ENCODE peak calls at places on chromosomes 11 and 22, in four cellular contexts. X, I, S and Y are unnamed samples.

GRCh38 chr22:43889366-43890253 is 2.2 kb downstream of the PNPLA5 start:
- DNase-seq in X (no peak), I (no peak), S (no peak), Y (no peak)

GRCh38 chr11:61918251-61919112 is 1.1 kb upstream of the RAB3IL1 start:
- DNase-seq in X (no peak), I (no peak), S (no peak), Y (no peak)

GRCh38 chr22:39773976-39774539 is 119.5 kb downstream of the ENTHD1 start:
- DNase-seq in X (peak; percentile 74), I (peak; percentile 21), S (peak; percentile 13), Y (no peak)

GRCh38 chr11:17386331-17387084 is 2.0 kb downstream of the KCNJ11 start:
- DNase-seq in X (peak; percentile 69), I (no peak), S (peak; percentile 63), Y (no peak)

GRCh38 chr11:67698247-67698646 is 23.8 kb upstream of the ALDH3B2 start:
- DNase-seq in X (peak; percentile 60), I (no peak), S (no peak), Y (no peak)

GRCh38 chr11:86755196-86755595 is 45.1 kb upstream of the PRSS23 start:
- DNase-seq in X (no peak), I (no peak), S (no peak), Y (no peak)

GRCh38 chr11:109309153-109309552 is 112.8 kb upstream of the C11orf87 start:
- DNase-seq in X (no peak), I (no peak), S (no peak), Y (no peak)

GRCh38 chr11:122140535-122140934 is 24.5 kb upstream of the BLID start:
- DNase-seq in X (no peak), I (no peak), S (no peak), Y (no peak)

GRCh38 chr22:46220921-46221320 is 29.2 kb downstream of the CDPF1 start:
- DNase-seq in X (peak; percentile 41), I (no peak), S (no peak), Y (no peak)

GRCh38 chr11:133895551-133895950 is 50.2 kb upstream of the SPATA19 start:
- DNase-seq in X (no peak), I (no peak), S (no peak), Y (no peak)

GRCh38 chr11:66956689-66957290 is 1.4 kb downstream of the PC start:
- DNase-seq in X (no peak), I (no peak), S (no peak), Y (no peak)

GRCh38 chr22:45882881-45883810 is 93.8 kb downstream of the WNT7B start:
- DNase-seq in X (no peak), I (no peak), S (no peak), Y (peak; percentile 37)

GRCh38 chr11:37504066-37504611 is 906.1 kb upstream of the RAG2 start:
- DNase-seq in X (peak; percentile 86), I (no peak), S (no peak), Y (no peak)

GRCh38 chr11:65380460-65381126 is 1.9 kb downstream of the SLC25A45 start:
- DNase-seq in X (no peak), I (no peak), S (peak; percentile 55), Y (peak; percentile 70)

GRCh38 chr11:76638267-76639197 is 32.0 kb downstream of the LRRC32 start:
- DNase-seq in X (no peak), I (no peak), S (no peak), Y (no peak)

GRCh38 chr11:114040706-114041211 is 18.8 kb upstream of the ZBTB16 start:
- DNase-seq in X (no peak), I (peak; percentile 73), S (peak; percentile 73), Y (peak; percentile 72)

GRCh38 chr11:31619980-31620379 is 110.4 kb downstream of the ELP4 start:
- DNase-seq in X (peak; percentile 10), I (no peak), S (no peak), Y (no peak)

GRCh38 chr11:9688716-9689511 is 25.0 kb downstream of the SWAP70 start:
- DNase-seq in X (peak; percentile 89), I (peak; percentile 24), S (no peak), Y (no peak)

GRCh38 chr11:108620958-108621772 is 27.6 kb upstream of the EXPH5 start:
- DNase-seq in X (peak; percentile 87), I (no peak), S (no peak), Y (no peak)

GRCh38 chr22:32378703-32379272 is 21.1 kb downstream of the RFPL3 start:
- DNase-seq in X (peak; percentile 34), I (no peak), S (peak; percentile 22), Y (peak; percentile 39)

GRCh38 chr11:69652999-69653398 is 12.0 kb downstream of the CCND1 start:
- DNase-seq in X (no peak), I (no peak), S (no peak), Y (no peak)

GRCh38 chr22:37018086-37018814 is 997 bp downstream of the TST start:
- DNase-seq in X (no peak), I (no peak), S (no peak), Y (peak; percentile 58)

GRCh38 chr22:17716529-17716928 is 57.7 kb downstream of the BID start:
- DNase-seq in X (no peak), I (no peak), S (no peak), Y (no peak)

GRCh38 chr11:66970808-66971442 is 4.2 kb upstream of the C11orf86 start:
- DNase-seq in X (no peak), I (no peak), S (peak; percentile 29), Y (no peak)

GRCh38 chr11:102935514-102935913 is 20.0 kb downstream of the MMP13 start:
- DNase-seq in X (no peak), I (no peak), S (no peak), Y (no peak)

GRCh38 chr11:115112779-115113178 is 391.4 kb downstream of the CADM1 start:
- DNase-seq in X (no peak), I (no peak), S (no peak), Y (no peak)

GRCh38 chr11:82775736-82776346 is 42.2 kb upstream of the FAM181B start:
- DNase-seq in X (peak; percentile 59), I (no peak), S (peak; percentile 40), Y (peak; percentile 50)

GRCh38 chr11:439315-440064 is 2.3 kb downstream of the ANO9 start:
- DNase-seq in X (no peak), I (no peak), S (no peak), Y (peak; percentile 49)

GRCh38 chr11:9138612-9139579 is 47.5 kb upstream of the SCUBE2 start:
- DNase-seq in X (no peak), I (peak; percentile 72), S (peak; percentile 17), Y (peak; percentile 53)

GRCh38 chr11:65593518-65594414 is 1.8 kb downstream of the KCNK7 start:
- DNase-seq in X (peak; percentile 64), I (no peak), S (peak; percentile 49), Y (peak; percentile 57)

GRCh38 chr11:76380161-76380976 is 563 bp downstream of the THAP12 start:
- DNase-seq in X (peak; percentile 64), I (peak; percentile 9), S (peak; percentile 23), Y (peak; percentile 38)

GRCh38 chr11:73997120-73997772 is 11.6 kb downstream of the UCP3 start:
- DNase-seq in X (peak; percentile 55), I (no peak), S (no peak), Y (no peak)

GRCh38 chr11:128929991-128930390 is 12.7 kb downstream of the TP53AIP1 start:
- DNase-seq in X (peak; percentile 14), I (no peak), S (no peak), Y (no peak)

GRCh38 chr11:6598555-6598954 is 4.9 kb downstream of the RRP8 start:
- DNase-seq in X (no peak), I (no peak), S (no peak), Y (no peak)

GRCh38 chr11:122069946-122070345 is 46.1 kb downstream of the BLID start:
- DNase-seq in X (peak; percentile 67), I (no peak), S (peak; percentile 14), Y (no peak)

GRCh38 chr22:42955842-42956241 is 59.1 kb downstream of the PACSIN2 start:
- DNase-seq in X (no peak), I (no peak), S (no peak), Y (no peak)

GRCh38 chr11:76189682-76190081 is 16.6 kb downstream of the WNT11 start:
- DNase-seq in X (no peak), I (no peak), S (no peak), Y (no peak)

GRCh38 chr11:6224421-6224820 is 10.0 kb downstream of the FHIP1B start:
- DNase-seq in X (no peak), I (no peak), S (no peak), Y (no peak)

GRCh38 chr22:50074551-50075042 is 10.6 kb downstream of the MLC1 start:
- DNase-seq in X (no peak), I (no peak), S (peak; percentile 67), Y (peak; percentile 59)

DNA sequence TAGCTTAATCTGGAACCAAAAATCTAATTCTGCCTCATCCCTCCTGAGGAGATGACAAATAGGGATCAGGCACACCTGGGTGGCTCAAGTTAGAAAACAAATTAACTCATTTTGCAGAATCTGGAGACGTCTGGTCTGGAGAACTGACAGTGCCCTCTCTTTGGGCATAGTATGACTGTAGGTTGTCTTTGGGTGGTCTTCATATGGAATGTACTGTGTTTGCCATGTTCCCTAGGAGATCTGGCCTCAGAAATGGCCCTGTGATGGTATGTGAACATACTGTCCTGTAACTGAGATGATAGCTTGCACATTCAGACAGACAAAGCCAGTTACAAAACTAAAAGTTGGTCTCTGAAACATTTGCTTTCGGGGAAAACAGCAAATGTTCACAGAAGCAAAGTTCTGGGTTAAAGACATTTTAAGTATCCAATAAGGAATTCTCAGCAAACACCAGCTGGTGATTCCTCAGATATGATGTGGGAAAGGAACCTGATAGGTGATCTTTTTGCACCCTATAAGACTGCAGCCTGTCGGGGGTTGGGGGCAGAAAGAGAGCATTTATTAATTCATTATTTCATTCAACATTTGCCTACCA is 29.7 kb downstream of the CD44 start:
- DNase-seq in X (no peak), I (no peak), S (no peak), Y (no peak)
- H3K4me3 ChIP-seq in X (no peak overlapping the region), I (no peak overlapping the region), S (no peak overlapping the region), Y (no peak overlapping the region)

GRCh38 chr22:26527574-26528465 is 15.5 kb upstream of the TFIP11 start:
- DNase-seq in X (no peak), I (no peak), S (no peak), Y (no peak)
- TF ChIP-seq CTCF in X (no peak), I (no peak), S (no peak), Y (no peak)

GRCh38 chr22:25282346-25282670 is 62.9 kb downstream of the CRYBB2 start:
- DNase-seq in X (no peak), I (no peak), S (no peak), Y (no peak)
- H3K4me3 ChIP-seq in X (no peak overlapping the region), I (no peak overlapping the region), S (no peak overlapping the region), Y (no peak overlapping the region)

DNA sequence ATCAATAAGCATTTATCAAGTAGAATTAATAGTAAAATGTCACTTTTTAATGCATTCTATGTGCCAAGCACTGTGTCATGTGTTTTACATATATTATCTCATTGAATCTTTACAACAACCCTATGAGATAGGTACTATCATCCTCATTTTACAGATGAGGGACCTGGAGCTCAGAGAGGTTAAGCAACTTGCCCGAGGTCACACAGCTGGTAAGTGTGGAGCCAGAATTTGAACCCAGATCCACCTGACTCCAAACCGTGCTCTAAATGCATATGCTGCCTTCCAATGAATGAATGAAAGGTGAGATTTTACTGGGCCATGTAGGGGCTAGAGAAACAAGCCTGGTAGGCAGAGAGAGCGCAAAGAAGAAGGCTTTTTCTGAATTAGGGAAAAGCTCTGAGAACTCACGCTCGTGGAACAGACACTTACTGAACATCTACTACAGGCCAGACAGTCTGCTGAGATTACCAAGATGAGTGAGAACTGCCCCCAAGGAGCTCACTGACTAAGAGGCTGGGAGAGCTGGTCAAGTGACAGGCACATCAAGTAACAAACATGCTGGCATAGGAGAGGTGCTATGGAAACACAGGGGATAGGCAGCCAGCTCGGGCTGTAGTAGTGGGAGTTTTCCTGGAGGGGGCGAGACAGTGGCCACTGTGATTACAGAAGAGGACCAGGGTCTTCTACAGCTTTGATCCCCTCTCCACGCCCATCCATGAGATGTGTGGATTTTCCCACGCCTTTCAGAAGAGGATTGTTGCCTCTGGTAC is 4.4 kb downstream of the ABCG4 start:
- DNase-seq in X (no peak), I (no peak), S (no peak), Y (no peak)
- TF ChIP-seq CTCF in X (no peak), I (no peak), S (no peak), Y (no peak)